ENCODE peak calls at places on chromosome X, in six cellular contexts. E is brain microvascular endothelial cell, J is heart right ventricle, R is cardiac muscle cell, L is astrocyte of the cerebellum, M is kidney epithelial cell. K is an unnamed sample.

GRCh38 chrX:5113128-5113527 is 1115.5 kb downstream of the NLGN4X start:
- DNase-seq in M (no peak), R (no peak), E (no peak), L (peak), J (no peak), K (no peak)

GRCh38 chrX:152072236-152072635 is 66.1 kb downstream of the MAGEA10 start:
- DNase-seq in L (peak), E (peak), R (peak), J (no peak), M (peak), K (no peak)

GRCh38 chrX:110172215-110172614 is 145.7 kb downstream of the AMMECR1 start:
- DNase-seq in E (no peak), R (no peak), M (no peak), J (no peak), L (no peak), K (no peak)

GRCh38 chrX:133089411-133089810 is 7.5 kb downstream of the USP26 start:
- DNase-seq in L (no peak), J (no peak), R (no peak), M (no peak), E (no peak), K (no peak)

GRCh38 chrX:22090181-22090580 is 58.1 kb downstream of the PHEX start:
- DNase-seq in M (no peak), J (no peak), L (no peak), R (peak), E (peak), K (no peak)

GRCh38 chrX:107747596-107748161 is 27.9 kb downstream of the TSC22D3 start:
- DNase-seq in M (no peak), J (no peak), L (no peak), E (peak), R (peak), K (no peak)

GRCh38 chrX:13001961-13002671 is 27.2 kb downstream of the TMSB4X start:
- DNase-seq in L (no peak), R (no peak), M (no peak), J (no peak), E (no peak), K (no peak)

GRCh38 chrX:82320554-82320953 is 1118.7 kb downstream of the SH3BGRL start:
- DNase-seq in E (no peak), L (no peak), M (no peak), R (no peak), J (no peak), K (no peak)

GRCh38 chrX:7170903-7171302 is 22.9 kb upstream of the PUDP start:
- DNase-seq in L (no peak), M (no peak), R (peak), J (no peak), E (peak), K (no peak)

GRCh38 chrX:69069876-69070275 is 95.4 kb downstream of the PJA1 start:
- DNase-seq in R (no peak), J (no peak), L (no peak), M (no peak), E (no peak), K (no peak)

GRCh38 chrX:41518127-41518840 is 71.1 kb downstream of the NYX start:
- DNase-seq in E (no peak), L (no peak), J (no peak), M (no peak), R (no peak), K (peak)

GRCh38 chrX:120559799-120560198 is 963 bp downstream of the CUL4B start:
- DNase-seq in M (no peak), J (no peak), E (no peak), R (peak), L (no peak), K (no peak)

GRCh38 chrX:70755850-70756249 is 152.7 kb downstream of the TEX11 start:
- DNase-seq in M (no peak), R (no peak), E (no peak), J (no peak), L (no peak), K (no peak)

GRCh38 chrX:88425739-88426138 is 321.3 kb upstream of the CPXCR1 start:
- DNase-seq in J (no peak), R (no peak), M (no peak), L (no peak), E (no peak), K (no peak)

GRCh38 chrX:140794642-140795041 is 85.1 kb downstream of the LINC00632 start:
- DNase-seq in R (no peak), J (no peak), M (no peak), E (no peak), L (no peak), K (no peak)

DNA sequence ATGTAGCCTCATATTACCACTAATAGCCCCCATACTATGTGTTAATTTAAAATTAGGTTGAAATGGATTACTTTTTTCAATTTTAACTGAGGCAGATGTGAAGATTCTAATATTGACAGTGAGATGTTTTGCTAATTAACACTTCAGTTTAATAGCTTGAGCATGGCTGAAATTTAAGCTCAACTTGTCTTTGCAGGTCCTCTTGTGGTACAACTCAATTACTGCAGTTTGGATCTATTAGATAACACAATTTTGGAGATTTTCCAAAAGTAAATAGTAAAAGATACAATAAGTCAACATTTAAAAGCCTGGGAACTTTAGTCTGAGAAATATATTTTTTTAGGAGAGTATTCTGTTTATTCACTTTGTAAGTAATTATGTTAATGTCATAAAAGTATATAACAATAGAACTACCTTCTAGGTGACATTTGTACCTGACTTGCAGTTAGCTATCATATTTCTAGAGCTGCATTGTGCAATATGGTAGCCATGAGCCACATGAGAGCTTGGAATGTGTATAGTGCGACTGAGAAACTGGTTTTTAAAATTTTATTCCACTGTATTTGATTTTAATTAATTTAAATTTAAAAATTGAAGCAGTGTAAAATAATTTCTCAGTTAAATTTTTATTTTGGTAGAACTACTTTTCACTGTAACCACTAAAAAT is 73.1 kb upstream of the FMR1 start:
- DNase-seq in J (no peak), M (no peak), L (no peak), R (no peak), E (no peak), K (no peak)
- TF ChIP-seq CTCF in J (no peak), M (peak), L (no peak), R (no peak), E (no peak), K (no peak)

GRCh38 chrX:54920610-54921426 is at the start of gene TRO:
- DNase-seq in E (no peak), R (peak), L (no peak), J (no peak), M (no peak), K (peak)
- TF ChIP-seq CTCF in E (peak), R (peak), L (peak), J (no peak), M (peak), K (no peak)

GRCh38 chrX:24063488-24063887 is 8.7 kb downstream of the EIF2S3 start:
- DNase-seq in M (no peak), L (no peak), R (no peak), J (no peak), E (no peak), K (no peak)
- TF ChIP-seq CTCF in M (no peak), L (no peak), R (no peak), J (no peak), E (no peak), K (no peak)

DNA sequence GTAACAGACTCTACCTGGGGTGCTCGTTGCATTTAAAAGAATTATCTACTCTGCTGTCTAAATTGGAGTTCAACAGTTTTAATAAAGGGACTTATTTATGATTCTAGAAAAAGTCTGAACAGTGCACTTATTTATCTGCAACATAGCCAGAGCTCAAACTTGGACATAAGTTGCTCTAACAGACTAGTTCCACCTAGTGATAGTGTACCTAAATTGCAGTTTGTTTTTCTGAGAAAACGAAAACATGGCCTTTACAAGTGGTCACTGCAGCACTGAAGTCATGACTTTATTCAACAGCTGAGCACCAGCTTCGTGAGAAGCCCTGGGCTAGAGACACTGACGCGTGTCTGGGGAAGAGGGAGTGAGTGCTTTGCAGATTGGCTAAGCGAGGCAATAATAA is 77.3 kb upstream of the IGSF1 start:
- DNase-seq in M (no peak), R (no peak), E (no peak), J (no peak), L (no peak), K (no peak)
- TF ChIP-seq CTCF in M (no peak), R (no peak), E (no peak), J (no peak), L (no peak), K (peak)

GRCh38 chrX:2871817-2872216 is 43.1 kb downstream of the GYG2 start:
- DNase-seq in J (no peak), L (no peak), E (no peak), M (no peak), R (no peak), K (no peak)
- TF ChIP-seq CTCF in J (no peak), L (no peak), E (no peak), M (no peak), R (no peak), K (no peak)

GRCh38 chrX:123450217-123450616 is 266.1 kb downstream of the GRIA3 start:
- DNase-seq in E (no peak), R (peak), L (no peak), J (no peak), M (no peak), K (no peak)
- TF ChIP-seq CTCF in E (peak), R (peak), L (peak), J (peak), M (peak), K (peak)

DNA sequence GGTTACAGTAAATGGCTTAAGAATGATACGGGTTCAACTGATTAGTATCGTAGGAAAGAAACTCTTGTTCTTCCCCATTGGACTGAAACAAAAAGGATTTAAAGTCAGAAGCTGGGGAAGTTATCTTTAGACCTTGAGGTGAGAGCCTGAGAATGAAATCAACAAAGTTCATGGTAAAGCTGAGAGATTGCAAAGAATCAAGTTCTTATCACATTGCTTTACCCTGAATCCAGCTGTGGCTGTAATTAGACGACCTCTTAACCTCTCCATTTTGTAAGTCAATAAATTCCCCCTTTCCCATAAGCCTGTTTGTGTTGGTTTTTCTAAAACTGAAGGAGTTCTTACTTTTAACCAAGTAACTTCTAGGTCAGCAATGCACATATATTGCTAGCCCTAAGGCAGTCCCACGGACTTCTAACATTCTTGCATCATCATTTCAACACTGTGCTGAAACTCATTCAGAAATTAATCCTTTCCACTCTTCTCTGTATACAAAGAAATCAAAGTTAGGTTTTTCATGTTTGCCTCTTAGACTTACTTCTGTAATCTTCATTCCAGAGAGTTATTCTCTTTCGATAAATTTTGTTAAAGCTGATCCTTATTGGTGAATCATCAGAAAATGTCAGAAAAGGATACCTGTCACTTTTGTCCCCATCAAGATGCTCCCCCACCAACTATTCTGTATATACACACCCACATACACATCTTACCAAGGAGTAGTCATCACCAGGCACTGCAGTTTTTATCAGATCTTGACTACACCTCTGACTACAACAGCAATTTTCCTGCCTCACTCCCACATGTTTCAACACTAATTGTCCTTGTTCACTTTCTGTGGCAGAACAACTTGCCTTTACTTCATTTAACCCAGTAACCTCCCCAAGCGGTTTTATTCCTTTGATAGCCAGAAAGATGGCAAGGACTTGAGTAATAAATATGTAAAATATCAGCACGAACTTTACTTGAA is 77.9 kb upstream of the STK26 start:
- DNase-seq in R (no peak), J (no peak), E (no peak), L (no peak), M (no peak), K (no peak)
- TF ChIP-seq CTCF in R (no peak), J (no peak), E (no peak), L (no peak), M (no peak), K (no peak)

GRCh38 chrX:153723351-153724251 is 586 bp downstream of the BCAP31 start:
- DNase-seq in L (no peak), J (peak), R (peak), E (peak), M (no peak), K (peak)
- TF ChIP-seq CTCF in L (peak), J (peak), R (peak), E (peak), M (peak), K (peak)

K was measured in osteoblast.